ENCODE peak calls at places on chromosome 1, in four cellular contexts. One of them, this sample, is unnamed.
A peak's percentile ranks its signal among the peaks of the same experiment; 100 is the strongest.

GRCh38 chr1:17538428-17539130 is 919 bp upstream of the ARHGEF10L start:
- DNase-seq in NAMALWA: no peak
- DNase-seq in central memory CD4-positive, alpha-beta T cell: no peak
- DNase-seq in IMR-90: peak; percentile 44
- DNase-seq in this sample: no peak

GRCh38 chr1:109529895-109530456 is 9.7 kb upstream of the GPR61 start:
- DNase-seq in NAMALWA: no peak
- DNase-seq in central memory CD4-positive, alpha-beta T cell: no peak
- DNase-seq in IMR-90: no peak
- DNase-seq in this sample: no peak

GRCh38 chr1:50108497-50109073 is at the start of gene ELAVL4:
- DNase-seq in NAMALWA: peak; percentile 33
- DNase-seq in central memory CD4-positive, alpha-beta T cell: no peak
- DNase-seq in IMR-90: no peak
- DNase-seq in this sample: peak; percentile 64

GRCh38 chr1:236280438-236281285 is 1.1 kb downstream of the ERO1B start:
- DNase-seq in NAMALWA: peak; percentile 49
- DNase-seq in central memory CD4-positive, alpha-beta T cell: peak; percentile 35
- DNase-seq in IMR-90: no peak
- DNase-seq in this sample: no peak

GRCh38 chr1:15152318-15153183 is 996 bp upstream of the TMEM51 start:
- DNase-seq in NAMALWA: no peak
- DNase-seq in central memory CD4-positive, alpha-beta T cell: no peak
- DNase-seq in IMR-90: peak; percentile 91
- DNase-seq in this sample: peak; percentile 45

GRCh38 chr1:60989745-60990718 is 92.3 kb upstream of the NFIA start:
- DNase-seq in NAMALWA: no peak
- DNase-seq in central memory CD4-positive, alpha-beta T cell: no peak
- DNase-seq in IMR-90: peak; percentile 83
- DNase-seq in this sample: no peak

GRCh38 chr1:93801471-93801870 is 77.5 kb downstream of the DNTTIP2 start:
- DNase-seq in NAMALWA: no peak
- DNase-seq in central memory CD4-positive, alpha-beta T cell: no peak
- DNase-seq in IMR-90: peak; percentile 81
- DNase-seq in this sample: no peak

GRCh38 chr1:175906370-175906769 is 163.0 kb upstream of the TNR start:
- DNase-seq in NAMALWA: no peak
- DNase-seq in central memory CD4-positive, alpha-beta T cell: no peak
- DNase-seq in IMR-90: no peak
- DNase-seq in this sample: no peak

GRCh38 chr1:37764888-37765441 is at the start of gene EPHA10:
- DNase-seq in NAMALWA: no peak
- DNase-seq in central memory CD4-positive, alpha-beta T cell: no peak
- DNase-seq in IMR-90: no peak
- DNase-seq in this sample: no peak

GRCh38 chr1:237879195-237879594 is 11.5 kb downstream of the ZP4 start:
- DNase-seq in NAMALWA: no peak
- DNase-seq in central memory CD4-positive, alpha-beta T cell: no peak
- DNase-seq in IMR-90: peak; percentile 56
- DNase-seq in this sample: no peak

GRCh38 chr1:23567996-23568607 is 8.8 kb upstream of the ID3 start:
- DNase-seq in NAMALWA: no peak
- DNase-seq in central memory CD4-positive, alpha-beta T cell: no peak
- DNase-seq in IMR-90: no peak
- DNase-seq in this sample: no peak

GRCh38 chr1:246497331-246497915 is 9.7 kb downstream of the SMYD3 start:
- DNase-seq in NAMALWA: peak; percentile 89
- DNase-seq in central memory CD4-positive, alpha-beta T cell: peak; percentile 59
- DNase-seq in IMR-90: peak; percentile 79
- DNase-seq in this sample: peak; percentile 68

GRCh38 chr1:71015745-71016144 is 31.9 kb downstream of the PTGER3 start:
- DNase-seq in NAMALWA: no peak
- DNase-seq in central memory CD4-positive, alpha-beta T cell: no peak
- DNase-seq in IMR-90: no peak
- DNase-seq in this sample: no peak

GRCh38 chr1:99645699-99646531 is at the start of gene PALMD:
- DNase-seq in NAMALWA: no peak
- DNase-seq in central memory CD4-positive, alpha-beta T cell: no peak
- DNase-seq in IMR-90: peak; percentile 15
- DNase-seq in this sample: no peak

GRCh38 chr1:203408485-203409229 is 57.7 kb upstream of the FMOD start:
- DNase-seq in NAMALWA: no peak
- DNase-seq in central memory CD4-positive, alpha-beta T cell: no peak
- DNase-seq in IMR-90: peak; percentile 82
- DNase-seq in this sample: no peak

GRCh38 chr1:114154963-114155322 is 1.3 kb upstream of the SYT6 start:
- DNase-seq in NAMALWA: no peak
- DNase-seq in central memory CD4-positive, alpha-beta T cell: no peak
- DNase-seq in IMR-90: no peak
- DNase-seq in this sample: peak; percentile 26

GRCh38 chr1:205925730-205926129 is 17.5 kb downstream of the SLC26A9 start:
- DNase-seq in NAMALWA: no peak
- DNase-seq in central memory CD4-positive, alpha-beta T cell: no peak
- DNase-seq in IMR-90: peak; percentile 85
- DNase-seq in this sample: peak; percentile 69

GRCh38 chr1:31401241-31401640 is 11.8 kb upstream of the SERINC2 start:
- DNase-seq in NAMALWA: peak; percentile 25
- DNase-seq in central memory CD4-positive, alpha-beta T cell: no peak
- DNase-seq in IMR-90: peak; percentile 40
- DNase-seq in this sample: peak; percentile 36

GRCh38 chr1:109011335-109011734 is 30.6 kb downstream of the WDR47 start:
- DNase-seq in NAMALWA: no peak
- DNase-seq in central memory CD4-positive, alpha-beta T cell: no peak
- DNase-seq in IMR-90: no peak
- DNase-seq in this sample: no peak

GRCh38 chr1:89454845-89455521 is 69.6 kb upstream of the LRRC8B start:
- DNase-seq in NAMALWA: peak; percentile 70
- DNase-seq in central memory CD4-positive, alpha-beta T cell: peak; percentile 61
- DNase-seq in IMR-90: peak; percentile 44
- DNase-seq in this sample: peak; percentile 59

GRCh38 chr1:53123462-53124129 is 18.8 kb downstream of the SLC1A7 start:
- DNase-seq in NAMALWA: no peak
- DNase-seq in central memory CD4-positive, alpha-beta T cell: no peak
- DNase-seq in IMR-90: peak; percentile 66
- DNase-seq in this sample: no peak

GRCh38 chr1:185439727-185440415 is 122.8 kb upstream of the IVNS1ABP start:
- DNase-seq in NAMALWA: peak; percentile 83
- DNase-seq in central memory CD4-positive, alpha-beta T cell: no peak
- DNase-seq in IMR-90: peak; percentile 74
- DNase-seq in this sample: peak; percentile 76

GRCh38 chr1:163202833-163203451 is at the start of gene RGS5:
- DNase-seq in NAMALWA: no peak
- DNase-seq in central memory CD4-positive, alpha-beta T cell: no peak
- DNase-seq in IMR-90: peak; percentile 40
- DNase-seq in this sample: no peak

GRCh38 chr1:60965280-60965854 is 117.0 kb upstream of the NFIA start:
- DNase-seq in NAMALWA: no peak
- DNase-seq in central memory CD4-positive, alpha-beta T cell: no peak
- DNase-seq in IMR-90: no peak
- DNase-seq in this sample: no peak

GRCh38 chr1:55060133-55060999 is 21.0 kb downstream of the PCSK9 start:
- DNase-seq in NAMALWA: peak; percentile 9
- DNase-seq in central memory CD4-positive, alpha-beta T cell: no peak
- DNase-seq in IMR-90: no peak
- DNase-seq in this sample: no peak

GRCh38 chr1:49163041-49163440 is 386.4 kb upstream of the BEND5 start:
- DNase-seq in NAMALWA: no peak
- DNase-seq in central memory CD4-positive, alpha-beta T cell: no peak
- DNase-seq in IMR-90: no peak
- DNase-seq in this sample: no peak

GRCh38 chr1:210129759-210130158 is 102.8 kb upstream of the SERTAD4 start:
- DNase-seq in NAMALWA: no peak
- DNase-seq in central memory CD4-positive, alpha-beta T cell: no peak
- DNase-seq in IMR-90: no peak
- DNase-seq in this sample: no peak

GRCh38 chr1:184497962-184498723 is 111.3 kb downstream of the C1orf21 start:
- DNase-seq in NAMALWA: no peak
- DNase-seq in central memory CD4-positive, alpha-beta T cell: no peak
- DNase-seq in IMR-90: no peak
- DNase-seq in this sample: no peak

GRCh38 chr1:9316080-9316444 is 23.4 kb downstream of the SPSB1 start:
- DNase-seq in NAMALWA: no peak
- DNase-seq in central memory CD4-positive, alpha-beta T cell: no peak
- DNase-seq in IMR-90: no peak
- DNase-seq in this sample: no peak

GRCh38 chr1:36858553-36858952 is 175.8 kb downstream of the GRIK3 start:
- DNase-seq in NAMALWA: no peak
- DNase-seq in central memory CD4-positive, alpha-beta T cell: no peak
- DNase-seq in IMR-90: no peak
- DNase-seq in this sample: no peak

GRCh38 chr1:157798211-157798610 is 21.3 kb upstream of the FCRL2 start:
- DNase-seq in NAMALWA: peak; percentile 30
- DNase-seq in central memory CD4-positive, alpha-beta T cell: no peak
- DNase-seq in IMR-90: no peak
- DNase-seq in this sample: no peak

GRCh38 chr1:21669287-21670058 is at the start of gene RAP1GAP:
- DNase-seq in NAMALWA: no peak
- DNase-seq in central memory CD4-positive, alpha-beta T cell: peak; percentile 34
- DNase-seq in IMR-90: no peak
- DNase-seq in this sample: peak; percentile 24

GRCh38 chr1:156511656-156512055 is 11.1 kb upstream of the MEF2D start:
- DNase-seq in NAMALWA: no peak
- DNase-seq in central memory CD4-positive, alpha-beta T cell: no peak
- DNase-seq in IMR-90: peak; percentile 69
- DNase-seq in this sample: peak; percentile 21

GRCh38 chr1:233945979-233946378 is 41.5 kb downstream of the SLC35F3 start:
- DNase-seq in NAMALWA: no peak
- DNase-seq in central memory CD4-positive, alpha-beta T cell: no peak
- DNase-seq in IMR-90: no peak
- DNase-seq in this sample: no peak

GRCh38 chr1:18859560-18859959 is at the start of gene TAS1R2:
- DNase-seq in NAMALWA: no peak
- DNase-seq in central memory CD4-positive, alpha-beta T cell: no peak
- DNase-seq in IMR-90: no peak
- DNase-seq in this sample: no peak

GRCh38 chr1:114272593-114272992 is 118.9 kb upstream of the SYT6 start:
- DNase-seq in NAMALWA: no peak
- DNase-seq in central memory CD4-positive, alpha-beta T cell: no peak
- DNase-seq in IMR-90: no peak
- DNase-seq in this sample: no peak

GRCh38 chr1:2645776-2646175 is 13.0 kb upstream of the MMEL1 start:
- DNase-seq in NAMALWA: no peak
- DNase-seq in central memory CD4-positive, alpha-beta T cell: no peak
- DNase-seq in IMR-90: no peak
- DNase-seq in this sample: no peak

GRCh38 chr1:53148123-53148522 is 5.7 kb upstream of the SLC1A7 start:
- DNase-seq in NAMALWA: no peak
- DNase-seq in central memory CD4-positive, alpha-beta T cell: no peak
- DNase-seq in IMR-90: peak; percentile 91
- DNase-seq in this sample: no peak

GRCh38 chr1:75720325-75720724 is 4.2 kb upstream of the ACADM start:
- DNase-seq in NAMALWA: no peak
- DNase-seq in central memory CD4-positive, alpha-beta T cell: no peak
- DNase-seq in IMR-90: no peak
- DNase-seq in this sample: no peak

GRCh38 chr1:55632906-55633305 is 417.7 kb upstream of the USP24 start:
- DNase-seq in NAMALWA: no peak
- DNase-seq in central memory CD4-positive, alpha-beta T cell: no peak
- DNase-seq in IMR-90: peak; percentile 12
- DNase-seq in this sample: no peak

This sample was measured in MV-4-11.